ENCODE peak calls at places on chromosomes 3 and 15, in four cellular contexts. One of them, this sample, is unnamed.

GRCh38 chr3:58079773-58080172 is 71.6 kb downstream of the FLNB start:
- DNase-seq in RWPE1: no peak
- DNase-seq in right atrium auricular region: no peak
- DNase-seq in sigmoid colon: no peak
- DNase-seq in this sample: no peak

GRCh38 chr3:184946922-184947321 is 135.0 kb downstream of the VPS8 start:
- DNase-seq in RWPE1: no peak
- DNase-seq in right atrium auricular region: no peak
- DNase-seq in sigmoid colon: no peak
- DNase-seq in this sample: no peak

GRCh38 chr3:9015250-9015649 is 52.0 kb upstream of the RAD18 start:
- DNase-seq in RWPE1: no peak
- DNase-seq in right atrium auricular region: no peak
- DNase-seq in sigmoid colon: no peak
- DNase-seq in this sample: no peak

GRCh38 chr15:66401130-66402021 is 14.7 kb downstream of the MAP2K1 start:
- DNase-seq in RWPE1: peak
- DNase-seq in right atrium auricular region: no peak
- DNase-seq in sigmoid colon: no peak
- DNase-seq in this sample: no peak

GRCh38 chr15:100111103-100112060 is 230.4 kb downstream of the ADAMTS17 start:
- DNase-seq in RWPE1: peak
- DNase-seq in right atrium auricular region: peak
- DNase-seq in sigmoid colon: peak
- DNase-seq in this sample: peak

GRCh38 chr3:72205297-72205696 is 420.3 kb upstream of the PROK2 start:
- DNase-seq in RWPE1: no peak
- DNase-seq in right atrium auricular region: no peak
- DNase-seq in sigmoid colon: no peak
- DNase-seq in this sample: no peak

GRCh38 chr3:27114684-27115083 is 254.5 kb downstream of the NEK10 start:
- DNase-seq in RWPE1: peak
- DNase-seq in right atrium auricular region: no peak
- DNase-seq in sigmoid colon: no peak
- DNase-seq in this sample: no peak

GRCh38 chr3:115071611-115072010 is 75.5 kb downstream of the ZBTB20 start:
- DNase-seq in RWPE1: no peak
- DNase-seq in right atrium auricular region: no peak
- DNase-seq in sigmoid colon: no peak
- DNase-seq in this sample: peak

DNA sequence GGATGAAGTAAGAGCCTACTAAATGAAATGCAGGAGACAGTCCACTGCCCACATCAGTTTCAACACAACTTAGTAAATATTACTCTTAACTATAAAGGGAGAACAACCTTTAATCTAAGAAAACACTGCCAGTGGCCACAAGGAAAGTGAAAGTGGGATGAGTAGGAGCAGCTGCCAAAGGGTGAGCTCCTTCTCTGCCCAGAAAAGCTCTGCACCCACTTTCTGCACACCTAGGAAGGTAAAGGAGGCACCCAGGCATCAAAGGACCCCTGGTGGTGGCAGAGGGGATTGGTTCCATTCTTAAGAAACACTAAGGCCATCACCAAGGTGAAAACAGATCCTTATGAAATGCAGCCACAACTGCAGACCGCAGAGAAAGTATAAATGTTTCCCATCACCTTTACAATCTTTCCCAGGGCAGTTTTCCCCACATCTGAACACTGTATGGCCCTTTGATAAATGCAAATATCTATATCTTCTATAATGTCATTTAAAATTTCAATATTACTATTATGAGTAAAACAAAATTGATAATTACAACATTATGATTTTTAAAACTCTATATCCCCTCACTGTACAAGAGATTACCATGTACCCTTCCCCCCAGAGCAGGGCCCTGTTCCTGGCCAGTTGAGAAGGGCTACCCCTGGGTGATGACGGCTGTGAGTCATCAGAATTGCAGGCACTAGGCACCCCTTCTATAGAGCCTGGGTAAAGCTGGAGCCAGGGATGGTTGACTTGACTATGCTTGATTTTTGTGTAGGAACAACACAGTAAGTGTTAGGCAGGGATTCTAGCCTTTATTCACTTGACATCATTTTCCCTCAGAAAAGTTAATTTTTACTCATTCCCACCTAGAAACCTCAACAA is 92.0 kb downstream of the SNRK start:
- DNase-seq in RWPE1: peak
- DNase-seq in right atrium auricular region: no peak
- DNase-seq in sigmoid colon: no peak
- DNase-seq in this sample: no peak
- H3K27ac ChIP-seq in RWPE1: no peak
- H3K27ac ChIP-seq in right atrium auricular region: no peak
- H3K27ac ChIP-seq in sigmoid colon: peak
- H3K27ac ChIP-seq in this sample: no peak

GRCh38 chr3:119324899-119325298 is 30.7 kb downstream of the ARHGAP31 start:
- DNase-seq in RWPE1: no peak
- DNase-seq in right atrium auricular region: no peak
- DNase-seq in sigmoid colon: no peak
- DNase-seq in this sample: no peak
- H3K27ac ChIP-seq in RWPE1: no peak
- H3K27ac ChIP-seq in right atrium auricular region: no peak
- H3K27ac ChIP-seq in sigmoid colon: no peak
- H3K27ac ChIP-seq in this sample: no peak

GRCh38 chr3:194572131-194572789 is 61.0 kb downstream of the TMEM44 start:
- DNase-seq in RWPE1: peak
- DNase-seq in right atrium auricular region: peak
- DNase-seq in sigmoid colon: peak
- DNase-seq in this sample: no peak

GRCh38 chr3:194575484-194576210 is 57.6 kb downstream of the TMEM44 start:
- DNase-seq in RWPE1: no peak
- DNase-seq in right atrium auricular region: peak
- DNase-seq in sigmoid colon: peak
- DNase-seq in this sample: no peak

GRCh38 chr3:194572944-194573491 is 60.2 kb downstream of the TMEM44 start:
- DNase-seq in RWPE1: no peak
- DNase-seq in right atrium auricular region: no peak
- DNase-seq in sigmoid colon: no peak
- DNase-seq in this sample: no peak

GRCh38 chr3:194573680-194574437 is 59.4 kb downstream of the TMEM44 start:
- DNase-seq in RWPE1: no peak
- DNase-seq in right atrium auricular region: no peak
- DNase-seq in sigmoid colon: no peak
- DNase-seq in this sample: no peak

GRCh38 chr3:194574639-194575483 is 58.4 kb downstream of the TMEM44 start:
- DNase-seq in RWPE1: peak
- DNase-seq in right atrium auricular region: peak
- DNase-seq in sigmoid colon: no peak
- DNase-seq in this sample: no peak
- H3K27ac ChIP-seq in RWPE1: peak
- H3K27ac ChIP-seq in right atrium auricular region: peak
- H3K27ac ChIP-seq in sigmoid colon: peak
- H3K27ac ChIP-seq in this sample: peak

DNA sequence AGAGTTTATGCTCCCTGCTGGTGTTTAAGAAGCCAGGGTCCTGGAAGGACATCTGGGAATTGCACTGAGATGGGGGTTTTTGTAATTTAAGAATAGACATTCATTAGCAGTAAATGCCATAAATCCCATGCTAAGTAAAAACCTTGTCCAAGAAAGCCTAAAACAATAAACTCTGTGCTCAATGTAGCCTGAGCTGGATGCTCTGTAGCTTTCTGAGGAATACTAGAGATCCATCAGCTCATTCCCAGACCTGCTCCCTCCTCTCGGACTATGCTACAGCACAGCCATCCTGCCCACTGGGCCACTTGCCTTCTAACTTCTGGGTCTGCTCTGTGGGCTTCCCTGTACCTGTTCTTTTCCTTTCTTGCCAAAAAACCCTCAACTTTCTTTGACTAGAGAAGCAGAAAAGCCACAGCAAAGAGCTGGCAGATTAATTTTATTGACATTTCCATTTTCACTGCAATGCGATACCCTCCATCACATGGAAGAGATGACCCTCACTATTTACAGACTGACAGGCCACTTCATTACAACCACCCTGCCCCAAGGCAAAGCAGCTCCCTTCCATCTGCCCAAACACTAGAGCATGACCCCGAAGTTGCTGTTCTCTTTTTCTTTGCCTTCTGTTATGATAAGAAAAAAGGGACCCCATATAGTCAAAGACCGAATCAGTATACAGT is 62.2 kb downstream of the MEIS2 start:
- DNase-seq in RWPE1: no peak
- DNase-seq in right atrium auricular region: no peak
- DNase-seq in sigmoid colon: no peak
- DNase-seq in this sample: no peak
- H3K27ac ChIP-seq in RWPE1: no peak
- H3K27ac ChIP-seq in right atrium auricular region: no peak
- H3K27ac ChIP-seq in sigmoid colon: peak
- H3K27ac ChIP-seq in this sample: no peak